ENCODE peak calls at places on chromosomes 3 and 15, in nine cellular contexts. One of them, this sample, is unnamed.

GRCh38 chr3:52769786-52770445 is 824 bp downstream of the NEK4 start:
- DNase-seq in Karpas-422: no peak
- DNase-seq in naive thymus-derived CD8-positive, alpha-beta T cell: no peak
- DNase-seq in ELR: peak; percentile 32
- DNase-seq in activated gamma-delta T cell treated with Interleukin-2 at 50 U/mL for 16 hours: no peak
- DNase-seq in NCI-H2171 treated with DMSO at 0.1 percent for 48 hours: no peak
- DNase-seq in HEK293T: peak; percentile 10
- DNase-seq in H54: no peak
- DNase-seq in type B pancreatic cell: no peak
- DNase-seq in this sample: no peak

GRCh38 chr15:92069308-92070244 is 216.1 kb downstream of the SLCO3A1 start:
- DNase-seq in H54: peak; percentile 55
- DNase-seq in ELR: peak; percentile 46
- DNase-seq in activated gamma-delta T cell treated with Interleukin-2 at 50 U/mL for 16 hours: peak; percentile 12
- DNase-seq in Karpas-422: no peak
- DNase-seq in HEK293T: no peak
- DNase-seq in NCI-H2171 treated with DMSO at 0.1 percent for 48 hours: no peak
- DNase-seq in type B pancreatic cell: no peak
- DNase-seq in naive thymus-derived CD8-positive, alpha-beta T cell: no peak
- DNase-seq in this sample: no peak

GRCh38 chr3:108736821-108737220 is 20.4 kb downstream of the RETNLB start:
- DNase-seq in activated gamma-delta T cell treated with Interleukin-2 at 50 U/mL for 16 hours: no peak
- DNase-seq in naive thymus-derived CD8-positive, alpha-beta T cell: no peak
- DNase-seq in type B pancreatic cell: no peak
- DNase-seq in ELR: no peak
- DNase-seq in Karpas-422: no peak
- DNase-seq in H54: no peak
- DNase-seq in HEK293T: no peak
- DNase-seq in NCI-H2171 treated with DMSO at 0.1 percent for 48 hours: no peak
- DNase-seq in this sample: no peak

GRCh38 chr15:85545757-85546156 is 165.4 kb downstream of the AKAP13 start:
- DNase-seq in ELR: no peak
- DNase-seq in naive thymus-derived CD8-positive, alpha-beta T cell: no peak
- DNase-seq in HEK293T: no peak
- DNase-seq in Karpas-422: no peak
- DNase-seq in H54: no peak
- DNase-seq in NCI-H2171 treated with DMSO at 0.1 percent for 48 hours: no peak
- DNase-seq in type B pancreatic cell: no peak
- DNase-seq in activated gamma-delta T cell treated with Interleukin-2 at 50 U/mL for 16 hours: no peak
- DNase-seq in this sample: no peak

GRCh38 chr3:72134989-72135451 is 350.1 kb upstream of the PROK2 start:
- DNase-seq in HEK293T: no peak
- DNase-seq in H54: no peak
- DNase-seq in activated gamma-delta T cell treated with Interleukin-2 at 50 U/mL for 16 hours: no peak
- DNase-seq in NCI-H2171 treated with DMSO at 0.1 percent for 48 hours: no peak
- DNase-seq in ELR: no peak
- DNase-seq in naive thymus-derived CD8-positive, alpha-beta T cell: no peak
- DNase-seq in type B pancreatic cell: no peak
- DNase-seq in Karpas-422: peak; percentile 82
- DNase-seq in this sample: no peak

GRCh38 chr3:172287811-172288477 is 160.3 kb downstream of the GHSR start:
- DNase-seq in NCI-H2171 treated with DMSO at 0.1 percent for 48 hours: no peak
- DNase-seq in type B pancreatic cell: no peak
- DNase-seq in Karpas-422: no peak
- DNase-seq in H54: no peak
- DNase-seq in naive thymus-derived CD8-positive, alpha-beta T cell: no peak
- DNase-seq in ELR: no peak
- DNase-seq in activated gamma-delta T cell treated with Interleukin-2 at 50 U/mL for 16 hours: no peak
- DNase-seq in HEK293T: no peak
- DNase-seq in this sample: no peak

GRCh38 chr15:62560943-62561571 is 396.0 kb upstream of the C2CD4B start:
- DNase-seq in NCI-H2171 treated with DMSO at 0.1 percent for 48 hours: no peak
- DNase-seq in H54: no peak
- DNase-seq in activated gamma-delta T cell treated with Interleukin-2 at 50 U/mL for 16 hours: no peak
- DNase-seq in type B pancreatic cell: no peak
- DNase-seq in Karpas-422: no peak
- DNase-seq in HEK293T: no peak
- DNase-seq in naive thymus-derived CD8-positive, alpha-beta T cell: no peak
- DNase-seq in ELR: no peak
- DNase-seq in this sample: no peak

GRCh38 chr3:191353022-191353777 is 22.9 kb upstream of the UTS2B start:
- DNase-seq in H54: no peak
- DNase-seq in HEK293T: no peak
- DNase-seq in type B pancreatic cell: no peak
- DNase-seq in naive thymus-derived CD8-positive, alpha-beta T cell: no peak
- DNase-seq in Karpas-422: no peak
- DNase-seq in activated gamma-delta T cell treated with Interleukin-2 at 50 U/mL for 16 hours: no peak
- DNase-seq in NCI-H2171 treated with DMSO at 0.1 percent for 48 hours: no peak
- DNase-seq in ELR: no peak
- DNase-seq in this sample: no peak

GRCh38 chr3:184358921-184359350 is 2.5 kb downstream of the CLCN2 start:
- DNase-seq in H54: no peak
- DNase-seq in ELR: no peak
- DNase-seq in activated gamma-delta T cell treated with Interleukin-2 at 50 U/mL for 16 hours: no peak
- DNase-seq in NCI-H2171 treated with DMSO at 0.1 percent for 48 hours: no peak
- DNase-seq in naive thymus-derived CD8-positive, alpha-beta T cell: no peak
- DNase-seq in HEK293T: no peak
- DNase-seq in type B pancreatic cell: no peak
- DNase-seq in Karpas-422: no peak
- DNase-seq in this sample: no peak

GRCh38 chr15:80160570-80161156 is 7.9 kb downstream of the FAH start:
- DNase-seq in H54: peak; percentile 24
- DNase-seq in HEK293T: no peak
- DNase-seq in activated gamma-delta T cell treated with Interleukin-2 at 50 U/mL for 16 hours: no peak
- DNase-seq in ELR: peak; percentile 95
- DNase-seq in Karpas-422: no peak
- DNase-seq in naive thymus-derived CD8-positive, alpha-beta T cell: no peak
- DNase-seq in NCI-H2171 treated with DMSO at 0.1 percent for 48 hours: no peak
- DNase-seq in type B pancreatic cell: no peak
- DNase-seq in this sample: peak; percentile 82

GRCh38 chr3:61090770-61091169 is 160.5 kb downstream of the FHIT start:
- DNase-seq in HEK293T: no peak
- DNase-seq in ELR: no peak
- DNase-seq in type B pancreatic cell: no peak
- DNase-seq in H54: no peak
- DNase-seq in naive thymus-derived CD8-positive, alpha-beta T cell: no peak
- DNase-seq in NCI-H2171 treated with DMSO at 0.1 percent for 48 hours: no peak
- DNase-seq in Karpas-422: no peak
- DNase-seq in activated gamma-delta T cell treated with Interleukin-2 at 50 U/mL for 16 hours: no peak
- DNase-seq in this sample: no peak

GRCh38 chr15:68809517-68809916 is 11.2 kb downstream of the ANP32A start:
- DNase-seq in NCI-H2171 treated with DMSO at 0.1 percent for 48 hours: no peak
- DNase-seq in H54: no peak
- DNase-seq in type B pancreatic cell: no peak
- DNase-seq in ELR: no peak
- DNase-seq in HEK293T: no peak
- DNase-seq in activated gamma-delta T cell treated with Interleukin-2 at 50 U/mL for 16 hours: no peak
- DNase-seq in naive thymus-derived CD8-positive, alpha-beta T cell: no peak
- DNase-seq in Karpas-422: no peak
- DNase-seq in this sample: no peak

GRCh38 chr15:77022646-77023575 is 28.0 kb downstream of the PSTPIP1 start:
- DNase-seq in type B pancreatic cell: peak; percentile 51
- DNase-seq in Karpas-422: no peak
- DNase-seq in HEK293T: no peak
- DNase-seq in H54: no peak
- DNase-seq in naive thymus-derived CD8-positive, alpha-beta T cell: no peak
- DNase-seq in ELR: no peak
- DNase-seq in activated gamma-delta T cell treated with Interleukin-2 at 50 U/mL for 16 hours: no peak
- DNase-seq in NCI-H2171 treated with DMSO at 0.1 percent for 48 hours: no peak
- DNase-seq in this sample: no peak

GRCh38 chr15:34335176-34335575 is 2.4 kb downstream of the SLC12A6 start:
- DNase-seq in H54: no peak
- DNase-seq in naive thymus-derived CD8-positive, alpha-beta T cell: no peak
- DNase-seq in NCI-H2171 treated with DMSO at 0.1 percent for 48 hours: no peak
- DNase-seq in Karpas-422: no peak
- DNase-seq in type B pancreatic cell: no peak
- DNase-seq in ELR: peak; percentile 40
- DNase-seq in HEK293T: no peak
- DNase-seq in activated gamma-delta T cell treated with Interleukin-2 at 50 U/mL for 16 hours: no peak
- DNase-seq in this sample: no peak

GRCh38 chr15:31108836-31109235 is 7.3 kb upstream of the TRPM1 start:
- DNase-seq in ELR: peak; percentile 8
- DNase-seq in HEK293T: no peak
- DNase-seq in Karpas-422: no peak
- DNase-seq in H54: no peak
- DNase-seq in naive thymus-derived CD8-positive, alpha-beta T cell: no peak
- DNase-seq in activated gamma-delta T cell treated with Interleukin-2 at 50 U/mL for 16 hours: no peak
- DNase-seq in NCI-H2171 treated with DMSO at 0.1 percent for 48 hours: no peak
- DNase-seq in type B pancreatic cell: no peak
- DNase-seq in this sample: no peak

GRCh38 chr15:94272251-94272898 is 41.0 kb downstream of the MCTP2 start:
- DNase-seq in H54: no peak
- DNase-seq in naive thymus-derived CD8-positive, alpha-beta T cell: no peak
- DNase-seq in Karpas-422: no peak
- DNase-seq in NCI-H2171 treated with DMSO at 0.1 percent for 48 hours: no peak
- DNase-seq in ELR: no peak
- DNase-seq in HEK293T: no peak
- DNase-seq in type B pancreatic cell: no peak
- DNase-seq in activated gamma-delta T cell treated with Interleukin-2 at 50 U/mL for 16 hours: no peak
- DNase-seq in this sample: no peak

GRCh38 chr3:184259878-184260570 is 1.3 kb downstream of the CAMK2N2 start:
- DNase-seq in naive thymus-derived CD8-positive, alpha-beta T cell: no peak
- DNase-seq in Karpas-422: no peak
- DNase-seq in NCI-H2171 treated with DMSO at 0.1 percent for 48 hours: peak; percentile 45
- DNase-seq in H54: peak; percentile 53
- DNase-seq in HEK293T: peak; percentile 58
- DNase-seq in ELR: peak; percentile 61
- DNase-seq in activated gamma-delta T cell treated with Interleukin-2 at 50 U/mL for 16 hours: peak; percentile 25
- DNase-seq in type B pancreatic cell: no peak
- DNase-seq in this sample: peak; percentile 12

GRCh38 chr15:37131639-37132038 is 31.3 kb upstream of the MEIS2 start:
- DNase-seq in H54: no peak
- DNase-seq in type B pancreatic cell: no peak
- DNase-seq in HEK293T: no peak
- DNase-seq in NCI-H2171 treated with DMSO at 0.1 percent for 48 hours: no peak
- DNase-seq in activated gamma-delta T cell treated with Interleukin-2 at 50 U/mL for 16 hours: no peak
- DNase-seq in Karpas-422: no peak
- DNase-seq in ELR: no peak
- DNase-seq in naive thymus-derived CD8-positive, alpha-beta T cell: no peak
- DNase-seq in this sample: no peak

GRCh38 chr3:124780356-124780755 is 50.1 kb downstream of the UMPS start:
- DNase-seq in HEK293T: no peak
- DNase-seq in activated gamma-delta T cell treated with Interleukin-2 at 50 U/mL for 16 hours: no peak
- DNase-seq in type B pancreatic cell: no peak
- DNase-seq in H54: no peak
- DNase-seq in Karpas-422: no peak
- DNase-seq in ELR: peak; percentile 70
- DNase-seq in NCI-H2171 treated with DMSO at 0.1 percent for 48 hours: no peak
- DNase-seq in naive thymus-derived CD8-positive, alpha-beta T cell: no peak
- DNase-seq in this sample: no peak

GRCh38 chr3:190194506-190194905 is 73.8 kb upstream of the P3H2 start:
- DNase-seq in Karpas-422: no peak
- DNase-seq in type B pancreatic cell: no peak
- DNase-seq in ELR: no peak
- DNase-seq in naive thymus-derived CD8-positive, alpha-beta T cell: no peak
- DNase-seq in HEK293T: no peak
- DNase-seq in NCI-H2171 treated with DMSO at 0.1 percent for 48 hours: peak; percentile 44
- DNase-seq in activated gamma-delta T cell treated with Interleukin-2 at 50 U/mL for 16 hours: no peak
- DNase-seq in H54: no peak
- DNase-seq in this sample: no peak

GRCh38 chr3:153158961-153159735 is 2.9 kb upstream of the RAP2B start:
- DNase-seq in NCI-H2171 treated with DMSO at 0.1 percent for 48 hours: no peak
- DNase-seq in activated gamma-delta T cell treated with Interleukin-2 at 50 U/mL for 16 hours: no peak
- DNase-seq in type B pancreatic cell: no peak
- DNase-seq in naive thymus-derived CD8-positive, alpha-beta T cell: no peak
- DNase-seq in ELR: no peak
- DNase-seq in Karpas-422: no peak
- DNase-seq in HEK293T: no peak
- DNase-seq in H54: no peak
- DNase-seq in this sample: no peak

GRCh38 chr3:115615001-115615447 is 8.3 kb upstream of the GAP43 start:
- DNase-seq in naive thymus-derived CD8-positive, alpha-beta T cell: no peak
- DNase-seq in Karpas-422: no peak
- DNase-seq in HEK293T: no peak
- DNase-seq in H54: peak; percentile 5
- DNase-seq in ELR: peak; percentile 50
- DNase-seq in activated gamma-delta T cell treated with Interleukin-2 at 50 U/mL for 16 hours: no peak
- DNase-seq in NCI-H2171 treated with DMSO at 0.1 percent for 48 hours: no peak
- DNase-seq in type B pancreatic cell: no peak
- DNase-seq in this sample: no peak

GRCh38 chr3:128001576-128001975 is 50.7 kb upstream of the SEC61A1 start:
- DNase-seq in ELR: no peak
- DNase-seq in naive thymus-derived CD8-positive, alpha-beta T cell: no peak
- DNase-seq in type B pancreatic cell: peak; percentile 13
- DNase-seq in activated gamma-delta T cell treated with Interleukin-2 at 50 U/mL for 16 hours: no peak
- DNase-seq in NCI-H2171 treated with DMSO at 0.1 percent for 48 hours: no peak
- DNase-seq in HEK293T: no peak
- DNase-seq in H54: no peak
- DNase-seq in Karpas-422: no peak
- DNase-seq in this sample: no peak

GRCh38 chr3:63656791-63657190 is 4.3 kb downstream of the SNTN start:
- DNase-seq in H54: no peak
- DNase-seq in Karpas-422: no peak
- DNase-seq in NCI-H2171 treated with DMSO at 0.1 percent for 48 hours: no peak
- DNase-seq in naive thymus-derived CD8-positive, alpha-beta T cell: no peak
- DNase-seq in activated gamma-delta T cell treated with Interleukin-2 at 50 U/mL for 16 hours: no peak
- DNase-seq in ELR: peak; percentile 66
- DNase-seq in type B pancreatic cell: no peak
- DNase-seq in HEK293T: no peak
- DNase-seq in this sample: no peak

GRCh38 chr3:53295410-53295809 is 39.6 kb upstream of the TKT start:
- DNase-seq in Karpas-422: no peak
- DNase-seq in ELR: no peak
- DNase-seq in NCI-H2171 treated with DMSO at 0.1 percent for 48 hours: no peak
- DNase-seq in type B pancreatic cell: no peak
- DNase-seq in H54: no peak
- DNase-seq in HEK293T: no peak
- DNase-seq in naive thymus-derived CD8-positive, alpha-beta T cell: no peak
- DNase-seq in activated gamma-delta T cell treated with Interleukin-2 at 50 U/mL for 16 hours: no peak
- DNase-seq in this sample: no peak

GRCh38 chr3:13689373-13690265 is 140.7 kb downstream of the FBLN2 start:
- DNase-seq in naive thymus-derived CD8-positive, alpha-beta T cell: no peak
- DNase-seq in activated gamma-delta T cell treated with Interleukin-2 at 50 U/mL for 16 hours: no peak
- DNase-seq in H54: no peak
- DNase-seq in NCI-H2171 treated with DMSO at 0.1 percent for 48 hours: peak; percentile 1
- DNase-seq in type B pancreatic cell: no peak
- DNase-seq in ELR: no peak
- DNase-seq in Karpas-422: no peak
- DNase-seq in HEK293T: no peak
- DNase-seq in this sample: no peak

GRCh38 chr3:131892331-131892730 is 142.5 kb downstream of the CPNE4 start:
- DNase-seq in naive thymus-derived CD8-positive, alpha-beta T cell: no peak
- DNase-seq in NCI-H2171 treated with DMSO at 0.1 percent for 48 hours: no peak
- DNase-seq in H54: no peak
- DNase-seq in activated gamma-delta T cell treated with Interleukin-2 at 50 U/mL for 16 hours: no peak
- DNase-seq in ELR: peak; percentile 21
- DNase-seq in HEK293T: no peak
- DNase-seq in type B pancreatic cell: no peak
- DNase-seq in Karpas-422: no peak
- DNase-seq in this sample: no peak

GRCh38 chr3:51319271-51319670 is 65.8 kb upstream of the MANF start:
- DNase-seq in ELR: peak; percentile 7
- DNase-seq in type B pancreatic cell: no peak
- DNase-seq in naive thymus-derived CD8-positive, alpha-beta T cell: no peak
- DNase-seq in H54: no peak
- DNase-seq in NCI-H2171 treated with DMSO at 0.1 percent for 48 hours: no peak
- DNase-seq in HEK293T: no peak
- DNase-seq in Karpas-422: no peak
- DNase-seq in activated gamma-delta T cell treated with Interleukin-2 at 50 U/mL for 16 hours: no peak
- DNase-seq in this sample: no peak

GRCh38 chr3:41716391-41716910 is 245.5 kb downstream of the ULK4 start:
- DNase-seq in NCI-H2171 treated with DMSO at 0.1 percent for 48 hours: peak; percentile 4
- DNase-seq in Karpas-422: no peak
- DNase-seq in ELR: peak; percentile 18
- DNase-seq in naive thymus-derived CD8-positive, alpha-beta T cell: no peak
- DNase-seq in HEK293T: no peak
- DNase-seq in H54: no peak
- DNase-seq in activated gamma-delta T cell treated with Interleukin-2 at 50 U/mL for 16 hours: no peak
- DNase-seq in type B pancreatic cell: no peak
- DNase-seq in this sample: no peak

GRCh38 chr3:54696313-54696712 is 231.5 kb downstream of the LRTM1 start:
- DNase-seq in naive thymus-derived CD8-positive, alpha-beta T cell: no peak
- DNase-seq in activated gamma-delta T cell treated with Interleukin-2 at 50 U/mL for 16 hours: no peak
- DNase-seq in HEK293T: no peak
- DNase-seq in H54: no peak
- DNase-seq in NCI-H2171 treated with DMSO at 0.1 percent for 48 hours: no peak
- DNase-seq in ELR: no peak
- DNase-seq in Karpas-422: no peak
- DNase-seq in type B pancreatic cell: no peak
- DNase-seq in this sample: no peak

GRCh38 chr3:172465281-172465680 is 17.0 kb upstream of the GHSR start:
- DNase-seq in naive thymus-derived CD8-positive, alpha-beta T cell: no peak
- DNase-seq in NCI-H2171 treated with DMSO at 0.1 percent for 48 hours: no peak
- DNase-seq in type B pancreatic cell: no peak
- DNase-seq in Karpas-422: no peak
- DNase-seq in ELR: no peak
- DNase-seq in activated gamma-delta T cell treated with Interleukin-2 at 50 U/mL for 16 hours: no peak
- DNase-seq in HEK293T: no peak
- DNase-seq in H54: no peak
- DNase-seq in this sample: no peak

This sample was measured in CD4-positive, CD25-positive, alpha-beta regulatory T cell.